ENCODE peak calls at places on chromosome 18, in four cellular contexts. U is T-helper 9 cell, O is NCI-H1436 treated with DMSO at 0.1 percent for 48 hours, K is left ventricle myocardium superior. R is an unnamed sample.

GRCh38 chr18:23658296-23658695 is 4.4 kb downstream of the ANKRD29 start:
- DNase-seq in U (no peak), O (no peak), K (no peak), R (no peak)

GRCh38 chr18:64103979-64104378 is 44.9 kb downstream of the LINC00305 start:
- DNase-seq in U (no peak), O (no peak), K (no peak), R (no peak)

GRCh38 chr18:22165049-22165602 is 4.3 kb upstream of the GATA6 start:
- DNase-seq in U (no peak), K (peak), O (no peak), R (no peak)

GRCh38 chr18:34028341-34028740 is 196.4 kb downstream of the NOL4 start:
- DNase-seq in K (no peak), O (no peak), U (no peak), R (no peak)

GRCh38 chr18:63439334-63439733 is 17.1 kb upstream of the VPS4B start:
- DNase-seq in O (no peak), U (peak), K (no peak), R (peak)

GRCh38 chr18:22086973-22087372 is 82.4 kb upstream of the GATA6 start:
- DNase-seq in K (no peak), U (no peak), O (no peak), R (no peak)

GRCh38 chr18:48983793-48984437 is 33.1 kb upstream of the SMAD7 start:
- DNase-seq in O (peak), U (no peak), K (peak), R (peak)

GRCh38 chr18:58255701-58256311 is 211.8 kb downstream of the NEDD4L start:
- DNase-seq in U (no peak), O (no peak), K (peak), R (no peak)

GRCh38 chr18:11747286-11747685 is 58.2 kb downstream of the GNAL start:
- DNase-seq in K (no peak), U (no peak), O (no peak), R (no peak)

GRCh38 chr18:59950215-59950944 is 50.6 kb downstream of the PMAIP1 start:
- DNase-seq in K (no peak), O (peak), U (no peak), R (no peak)

GRCh38 chr18:48399303-48400075 is 9.7 kb downstream of the ZBTB7C start:
- DNase-seq in U (no peak), K (no peak), O (no peak), R (no peak)

GRCh38 chr18:71665131-71665530 is 879.0 kb downstream of the CBLN2 start:
- DNase-seq in O (no peak), U (no peak), K (no peak), R (no peak)

GRCh38 chr18:48667276-48668254 is 128.7 kb downstream of the CTIF start:
- DNase-seq in O (peak), K (no peak), U (no peak), R (no peak)

GRCh38 chr18:79566841-79567370 is 112.7 kb upstream of the CTDP1 start:
- DNase-seq in K (peak), O (no peak), U (no peak), R (no peak)

GRCh38 chr18:79553154-79553553 is 126.4 kb upstream of the CTDP1 start:
- DNase-seq in U (no peak), O (no peak), K (no peak), R (no peak)

GRCh38 chr18:79241755-79242154 is 154.0 kb upstream of the NFATC1 start:
- DNase-seq in K (peak), U (no peak), O (no peak), R (no peak)

R was measured in KBM-7.